ENCODE peak calls at places on chromosomes 4 and X, in four cellular contexts. One of them, this sample, is unnamed.

GRCh38 chr4:83316459-83317170 is 18.0 kb downstream of the HPSE start:
- DNase-seq in NCI-H1092 treated with DMSO at 0.1 percent for 48 hours: no peak
- DNase-seq in transverse colon: no peak
- DNase-seq in stimulated activated naive CD8-positive, alpha-beta T cell treated with anti-CD3 and anti-CD28 coated beads, Interleukin-15, Interleukin-2, amounts not matched to agents 100 U/mL and 50 U/mL, for 24 hours: no peak
- DNase-seq in this sample: no peak

GRCh38 chr4:170398228-170398627 is 308.5 kb upstream of the AADAT start:
- DNase-seq in NCI-H1092 treated with DMSO at 0.1 percent for 48 hours: no peak
- DNase-seq in transverse colon: no peak
- DNase-seq in stimulated activated naive CD8-positive, alpha-beta T cell treated with anti-CD3 and anti-CD28 coated beads, Interleukin-15, Interleukin-2, amounts not matched to agents 100 U/mL and 50 U/mL, for 24 hours: no peak
- DNase-seq in this sample: no peak

GRCh38 chr4:119783200-119783978 is 154.8 kb upstream of the PDE5A start:
- DNase-seq in NCI-H1092 treated with DMSO at 0.1 percent for 48 hours: no peak
- DNase-seq in stimulated activated naive CD8-positive, alpha-beta T cell treated with anti-CD3 and anti-CD28 coated beads, Interleukin-15, Interleukin-2, amounts not matched to agents 100 U/mL and 50 U/mL, for 24 hours: no peak
- DNase-seq in transverse colon: no peak
- DNase-seq in this sample: no peak

GRCh38 chrX:9628779-9629493 is 136.7 kb downstream of the GPR143 start:
- DNase-seq in stimulated activated naive CD8-positive, alpha-beta T cell treated with anti-CD3 and anti-CD28 coated beads, Interleukin-15, Interleukin-2, amounts not matched to agents 100 U/mL and 50 U/mL, for 24 hours: no peak
- DNase-seq in transverse colon: peak
- DNase-seq in NCI-H1092 treated with DMSO at 0.1 percent for 48 hours: no peak
- DNase-seq in this sample: no peak

GRCh38 chr4:86043755-86044592 is 315.9 kb downstream of the MAPK10 start:
- DNase-seq in transverse colon: no peak
- DNase-seq in NCI-H1092 treated with DMSO at 0.1 percent for 48 hours: peak
- DNase-seq in stimulated activated naive CD8-positive, alpha-beta T cell treated with anti-CD3 and anti-CD28 coated beads, Interleukin-15, Interleukin-2, amounts not matched to agents 100 U/mL and 50 U/mL, for 24 hours: peak
- DNase-seq in this sample: peak

GRCh38 chr4:76640252-76640925 is 205.4 kb downstream of the SHROOM3 start:
- DNase-seq in stimulated activated naive CD8-positive, alpha-beta T cell treated with anti-CD3 and anti-CD28 coated beads, Interleukin-15, Interleukin-2, amounts not matched to agents 100 U/mL and 50 U/mL, for 24 hours: no peak
- DNase-seq in transverse colon: no peak
- DNase-seq in NCI-H1092 treated with DMSO at 0.1 percent for 48 hours: peak
- DNase-seq in this sample: no peak

GRCh38 chrX:41722816-41723215 is 1.2 kb upstream of the GPR82 start:
- DNase-seq in NCI-H1092 treated with DMSO at 0.1 percent for 48 hours: no peak
- DNase-seq in transverse colon: no peak
- DNase-seq in stimulated activated naive CD8-positive, alpha-beta T cell treated with anti-CD3 and anti-CD28 coated beads, Interleukin-15, Interleukin-2, amounts not matched to agents 100 U/mL and 50 U/mL, for 24 hours: no peak
- DNase-seq in this sample: no peak

GRCh38 chr4:673349-674091 is 556 bp downstream of the ATP5ME start:
- DNase-seq in stimulated activated naive CD8-positive, alpha-beta T cell treated with anti-CD3 and anti-CD28 coated beads, Interleukin-15, Interleukin-2, amounts not matched to agents 100 U/mL and 50 U/mL, for 24 hours: no peak
- DNase-seq in transverse colon: peak
- DNase-seq in NCI-H1092 treated with DMSO at 0.1 percent for 48 hours: no peak
- DNase-seq in this sample: no peak

GRCh38 chr4:157700898-157701694 is 471.7 kb downstream of the GASK1B start:
- DNase-seq in transverse colon: no peak
- DNase-seq in NCI-H1092 treated with DMSO at 0.1 percent for 48 hours: no peak
- DNase-seq in stimulated activated naive CD8-positive, alpha-beta T cell treated with anti-CD3 and anti-CD28 coated beads, Interleukin-15, Interleukin-2, amounts not matched to agents 100 U/mL and 50 U/mL, for 24 hours: no peak
- DNase-seq in this sample: no peak